ENCODE peak calls at places on chromosomes 7 and 10, in five cellular contexts. One of them, this sample, is unnamed. For H3K4me1, the result is how much of the 10 kb centered on the place peaks cover.

GRCh38 chr7:95493247-95493646 is 7.5 kb downstream of the ASB4 start:
- DNase-seq in esophagus squamous epithelium: no peak
- DNase-seq in left ventricle myocardium inferior: no peak
- DNase-seq in hepatocyte: no peak
- DNase-seq in endothelial cell of umbilical vein: no peak
- DNase-seq in this sample: no peak

GRCh38 chr7:99397632-99397983 is 10.8 kb downstream of the PDAP1 start:
- DNase-seq in hepatocyte: no peak
- DNase-seq in endothelial cell of umbilical vein: no peak
- DNase-seq in esophagus squamous epithelium: no peak
- DNase-seq in left ventricle myocardium inferior: no peak
- DNase-seq in this sample: no peak

GRCh38 chr10:62893036-62893435 is 76.9 kb upstream of the EGR2 start:
- DNase-seq in left ventricle myocardium inferior: no peak
- DNase-seq in esophagus squamous epithelium: no peak
- DNase-seq in endothelial cell of umbilical vein: no peak
- DNase-seq in hepatocyte: no peak
- DNase-seq in this sample: no peak

GRCh38 chr10:69007260-69007659 is 18.7 kb downstream of the KIFBP start:
- DNase-seq in esophagus squamous epithelium: no peak
- DNase-seq in hepatocyte: no peak
- DNase-seq in left ventricle myocardium inferior: no peak
- DNase-seq in endothelial cell of umbilical vein: no peak
- DNase-seq in this sample: no peak

GRCh38 chr10:92074126-92074887 is 150.7 kb downstream of the BTAF1 start:
- DNase-seq in esophagus squamous epithelium: no peak
- DNase-seq in hepatocyte: no peak
- DNase-seq in left ventricle myocardium inferior: no peak
- DNase-seq in endothelial cell of umbilical vein: peak
- DNase-seq in this sample: no peak

GRCh38 chr10:97664282-97664850 is 22.7 kb downstream of the AVPI1 start:
- DNase-seq in esophagus squamous epithelium: no peak
- DNase-seq in hepatocyte: peak
- DNase-seq in endothelial cell of umbilical vein: peak
- DNase-seq in left ventricle myocardium inferior: no peak
- DNase-seq in this sample: no peak

GRCh38 chr7:121305109-121305508 is 23.7 kb upstream of the WNT16 start:
- DNase-seq in endothelial cell of umbilical vein: no peak
- DNase-seq in esophagus squamous epithelium: no peak
- DNase-seq in left ventricle myocardium inferior: no peak
- DNase-seq in hepatocyte: no peak
- DNase-seq in this sample: no peak

GRCh38 chr7:118104812-118105441 is 79.0 kb upstream of the LSM8 start:
- DNase-seq in left ventricle myocardium inferior: no peak
- DNase-seq in hepatocyte: peak
- DNase-seq in endothelial cell of umbilical vein: peak
- DNase-seq in esophagus squamous epithelium: no peak
- DNase-seq in this sample: no peak

GRCh38 chr7:119935418-119936025 is 337.5 kb upstream of the KCND2 start:
- DNase-seq in left ventricle myocardium inferior: no peak
- DNase-seq in hepatocyte: peak
- DNase-seq in endothelial cell of umbilical vein: peak
- DNase-seq in esophagus squamous epithelium: no peak
- DNase-seq in this sample: no peak

GRCh38 chr7:151438864-151439601 is 908 bp downstream of the CRYGN start:
- DNase-seq in esophagus squamous epithelium: no peak
- DNase-seq in left ventricle myocardium inferior: no peak
- DNase-seq in endothelial cell of umbilical vein: no peak
- DNase-seq in hepatocyte: no peak
- DNase-seq in this sample: peak

DNA sequence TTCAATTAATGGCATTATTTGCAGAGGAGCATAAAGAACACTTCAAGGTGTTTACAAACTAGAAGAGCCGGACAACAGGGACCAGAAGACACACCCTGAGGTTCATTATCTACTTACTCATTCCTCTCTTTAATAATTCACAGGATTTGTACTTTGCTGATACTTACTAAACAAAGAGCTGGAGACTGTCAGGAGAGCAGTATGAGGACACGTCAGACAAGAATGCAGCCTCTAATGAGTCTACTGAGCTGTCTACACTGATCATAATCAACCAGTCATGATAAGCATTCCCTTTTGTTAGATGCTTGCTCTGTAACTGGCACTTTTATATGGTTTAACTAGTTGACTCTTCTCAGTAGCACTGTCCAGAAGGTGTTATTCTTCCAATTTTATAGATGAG is 243.4 kb upstream of the CDC14C start:
- DNase-seq in esophagus squamous epithelium: no peak
- DNase-seq in hepatocyte: peak
- DNase-seq in endothelial cell of umbilical vein: no peak
- DNase-seq in left ventricle myocardium inferior: no peak
- DNase-seq in this sample: no peak
- TF ChIP-seq CTCF in esophagus squamous epithelium: no peak
- TF ChIP-seq CTCF in hepatocyte: no peak
- TF ChIP-seq CTCF in endothelial cell of umbilical vein: no peak
- TF ChIP-seq CTCF in left ventricle myocardium inferior: no peak
- TF ChIP-seq CTCF in this sample: no peak

DNA sequence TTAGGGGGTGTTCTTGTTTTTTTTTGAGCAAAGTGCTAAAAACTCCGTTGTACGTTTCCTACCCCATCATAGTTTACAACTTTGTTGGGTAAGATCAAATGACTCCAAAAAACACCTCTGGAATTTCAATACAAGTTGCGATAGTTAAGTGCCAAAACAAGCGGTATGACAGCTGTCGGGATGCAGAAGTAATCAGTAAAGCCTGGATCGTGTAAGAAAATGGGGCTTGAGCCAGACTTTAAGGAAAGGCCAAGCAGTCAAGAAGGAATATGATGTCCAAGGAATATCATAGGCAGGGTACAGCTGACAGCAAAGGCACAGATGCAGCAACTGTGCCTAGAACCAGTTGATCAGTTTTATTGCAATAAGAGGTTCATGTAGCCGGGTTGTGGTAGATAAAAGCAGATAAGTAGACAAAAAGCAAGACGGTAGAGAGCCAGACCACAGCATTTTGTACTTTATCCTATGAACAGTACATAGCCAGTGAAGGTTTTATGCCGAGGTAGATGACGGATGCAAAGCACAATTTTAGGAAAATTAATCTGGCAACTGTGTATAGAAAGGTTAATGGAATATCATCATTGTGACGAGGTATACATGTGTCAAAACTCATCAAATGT is 45.5 kb downstream of the UBE2H start:
- DNase-seq in hepatocyte: no peak
- DNase-seq in esophagus squamous epithelium: no peak
- DNase-seq in left ventricle myocardium inferior: no peak
- DNase-seq in endothelial cell of umbilical vein: no peak
- DNase-seq in this sample: no peak
- H3K4me1 ChIP-seq in hepatocyte: under half
- H3K4me1 ChIP-seq in esophagus squamous epithelium: under half
- H3K4me1 ChIP-seq in left ventricle myocardium inferior: half or more
- H3K4me1 ChIP-seq in endothelial cell of umbilical vein: under half
- H3K4me1 ChIP-seq in this sample: under half

GRCh38 chr10:21260060-21260792 is 265.3 kb downstream of the SKIDA1 start:
- DNase-seq in hepatocyte: no peak
- DNase-seq in endothelial cell of umbilical vein: no peak
- DNase-seq in esophagus squamous epithelium: no peak
- DNase-seq in left ventricle myocardium inferior: peak
- DNase-seq in this sample: no peak
- TF ChIP-seq CTCF in hepatocyte: no peak
- TF ChIP-seq CTCF in endothelial cell of umbilical vein: no peak
- TF ChIP-seq CTCF in esophagus squamous epithelium: no peak
- TF ChIP-seq CTCF in left ventricle myocardium inferior: no peak
- TF ChIP-seq CTCF in this sample: no peak

DNA sequence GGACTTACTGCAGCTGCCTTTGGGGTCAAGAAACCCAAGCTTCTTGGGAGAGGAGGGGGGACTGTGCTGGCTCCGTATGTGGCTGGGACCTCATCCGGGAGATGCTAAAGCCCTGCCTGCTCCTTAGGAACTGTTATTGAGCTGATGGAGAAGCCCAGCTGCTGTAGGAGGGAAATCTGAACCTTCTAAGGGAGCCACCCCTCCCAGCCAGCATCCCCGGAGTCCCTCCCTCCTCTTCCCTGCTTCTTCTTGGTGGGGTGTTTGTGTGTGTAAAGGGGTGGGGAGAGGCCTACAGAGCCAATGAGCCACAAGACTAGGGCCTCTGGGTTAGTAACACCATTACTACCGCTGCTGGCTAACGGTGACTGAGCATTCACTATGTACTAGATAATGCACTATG is 8.2 kb downstream of the KCNIP2 start:
- DNase-seq in endothelial cell of umbilical vein: no peak
- DNase-seq in left ventricle myocardium inferior: no peak
- DNase-seq in esophagus squamous epithelium: no peak
- DNase-seq in hepatocyte: no peak
- DNase-seq in this sample: no peak
- H3K4me1 ChIP-seq in endothelial cell of umbilical vein: under half
- H3K4me1 ChIP-seq in left ventricle myocardium inferior: half or more
- H3K4me1 ChIP-seq in esophagus squamous epithelium: half or more
- H3K4me1 ChIP-seq in hepatocyte: under half
- H3K4me1 ChIP-seq in this sample: under half

GRCh38 chr10:107011113-107011512 is 153.4 kb downstream of the SORCS1 start:
- DNase-seq in left ventricle myocardium inferior: no peak
- DNase-seq in hepatocyte: no peak
- DNase-seq in esophagus squamous epithelium: no peak
- DNase-seq in endothelial cell of umbilical vein: no peak
- DNase-seq in this sample: no peak
- TF ChIP-seq CTCF in left ventricle myocardium inferior: no peak
- TF ChIP-seq CTCF in hepatocyte: no peak
- TF ChIP-seq CTCF in esophagus squamous epithelium: no peak
- TF ChIP-seq CTCF in endothelial cell of umbilical vein: no peak
- TF ChIP-seq CTCF in this sample: no peak

DNA sequence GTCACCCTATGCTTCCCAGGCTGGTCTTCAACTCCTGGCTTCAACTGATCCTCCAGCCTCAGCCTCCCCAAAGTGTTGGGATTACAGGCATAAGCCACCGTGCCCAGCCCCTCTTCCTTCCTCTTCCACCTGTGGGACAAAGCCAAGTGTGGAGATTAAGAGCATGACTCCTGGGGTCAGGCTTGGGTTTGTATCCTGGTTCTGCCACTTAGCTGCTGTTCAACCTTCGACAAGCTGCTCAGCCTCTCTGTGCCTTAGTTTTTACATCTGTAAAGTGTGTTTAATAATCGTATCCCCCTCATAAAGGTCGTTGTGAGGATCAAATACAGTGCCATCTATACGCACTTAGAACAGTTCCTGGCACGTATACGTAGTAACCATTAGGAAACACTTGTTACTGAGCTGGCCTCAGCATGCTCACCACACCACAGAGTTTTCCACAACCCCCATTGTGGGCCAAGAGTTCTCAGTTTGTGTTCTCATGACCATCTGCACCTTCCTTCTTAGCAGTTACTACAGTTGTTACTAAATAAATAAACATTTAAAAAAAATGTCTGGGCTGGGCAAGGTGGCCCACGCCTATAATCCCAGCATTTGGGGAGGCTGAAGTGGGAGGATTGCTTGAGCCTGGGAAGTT is 140.5 kb upstream of the BTBD16 start:
- DNase-seq in left ventricle myocardium inferior: no peak
- DNase-seq in esophagus squamous epithelium: no peak
- DNase-seq in endothelial cell of umbilical vein: no peak
- DNase-seq in hepatocyte: no peak
- DNase-seq in this sample: no peak
- H3K4me1 ChIP-seq in left ventricle myocardium inferior: half or more
- H3K4me1 ChIP-seq in esophagus squamous epithelium: half or more
- H3K4me1 ChIP-seq in endothelial cell of umbilical vein: under half
- H3K4me1 ChIP-seq in hepatocyte: under half
- H3K4me1 ChIP-seq in this sample: under half

GRCh38 chr10:44962870-44963738 is 3.5 kb downstream of the RASSF4 start:
- DNase-seq in hepatocyte: no peak
- DNase-seq in esophagus squamous epithelium: no peak
- DNase-seq in endothelial cell of umbilical vein: no peak
- DNase-seq in left ventricle myocardium inferior: no peak
- DNase-seq in this sample: no peak
- TF ChIP-seq CTCF in hepatocyte: peak
- TF ChIP-seq CTCF in esophagus squamous epithelium: no peak
- TF ChIP-seq CTCF in endothelial cell of umbilical vein: no peak
- TF ChIP-seq CTCF in left ventricle myocardium inferior: peak
- TF ChIP-seq CTCF in this sample: peak

This sample was measured in ascending aorta.